ENCODE peak calls at places on chromosome 12, in ten cellular contexts. A, L, W, R, E, H, G, V, Q and D are unnamed samples.

GRCh38 chr12:58313091-58313855 is 371.9 kb downstream of the ATP23 start:
- DNase-seq in V (no peak), A (no peak), H (peak), Q (no peak), W (no peak), E (no peak), L (no peak), G (no peak), R (no peak), D (no peak)

GRCh38 chr12:92899388-92900001 is 29.6 kb downstream of the EEA1 start:
- DNase-seq in W (no peak), L (peak), A (peak), G (no peak), V (peak), H (peak), Q (no peak), E (no peak), R (no peak), D (peak)

GRCh38 chr12:62724947-62725447 is 210.0 kb downstream of the PPM1H start:
- DNase-seq in L (peak), H (peak), V (peak), R (no peak), W (no peak), G (no peak), Q (no peak), E (no peak), A (peak), D (no peak)

GRCh38 chr12:130222519-130223255 is 60.4 kb downstream of the FZD10 start:
- DNase-seq in R (no peak), Q (no peak), A (no peak), W (no peak), V (no peak), E (no peak), G (no peak), L (no peak), H (no peak), D (no peak)

GRCh38 chr12:913919-914718 is 35.4 kb downstream of the RAD52 start:
- DNase-seq in R (no peak), W (no peak), Q (no peak), G (no peak), E (peak), A (no peak), L (no peak), H (peak), V (no peak), D (peak)

GRCh38 chr12:63955831-63956685 is 111.6 kb downstream of the SRGAP1 start:
- DNase-seq in R (no peak), A (no peak), H (no peak), V (no peak), Q (no peak), E (peak), L (no peak), G (no peak), W (no peak), D (peak)

GRCh38 chr12:6078378-6079083 is 45.9 kb downstream of the VWF start:
- DNase-seq in Q (no peak), W (no peak), H (no peak), E (no peak), L (no peak), V (no peak), R (no peak), G (no peak), A (no peak), D (no peak)

GRCh38 chr12:87185367-87185766 is 843.8 kb downstream of the C12orf50 start:
- DNase-seq in E (no peak), A (no peak), G (no peak), L (no peak), Q (no peak), W (no peak), R (no peak), V (no peak), H (no peak), D (no peak)

GRCh38 chr12:124601699-124602098 is 34.3 kb upstream of the NCOR2 start:
- DNase-seq in E (no peak), H (no peak), G (no peak), L (no peak), R (no peak), A (no peak), V (no peak), Q (no peak), W (no peak), D (no peak)

GRCh38 chr12:73726881-73727280 is 810.8 kb upstream of the ATXN7L3B start:
- DNase-seq in W (no peak), Q (no peak), L (no peak), V (no peak), A (no peak), G (no peak), H (no peak), R (no peak), E (no peak), D (no peak)

GRCh38 chr12:110916295-110916875 is 4.0 kb downstream of the MYL2 start:
- DNase-seq in Q (no peak), G (no peak), R (no peak), H (peak), E (peak), L (no peak), W (no peak), V (no peak), A (no peak), D (no peak)